ENCODE peak calls at places on chromosomes 3 and 15, in ten cellular contexts. One of them, this sample, is unnamed.

GRCh38 chr15:62445244-62445643 is 280.2 kb upstream of the C2CD4B start:
- DNase-seq in GM23338: no peak
- DNase-seq in A549: no peak
- DNase-seq in epithelial cell of esophagus: peak
- DNase-seq in coronary artery: no peak
- DNase-seq in aorta: no peak
- DNase-seq in stomach: no peak
- DNase-seq in lower leg skin: no peak
- DNase-seq in HFF-Myc: no peak
- DNase-seq in neuronal stem cell: no peak
- DNase-seq in this sample: no peak

GRCh38 chr3:5317572-5317971 is 130.1 kb downstream of the EDEM1 start:
- DNase-seq in lower leg skin: no peak
- DNase-seq in stomach: no peak
- DNase-seq in coronary artery: no peak
- DNase-seq in neuronal stem cell: no peak
- DNase-seq in aorta: no peak
- DNase-seq in epithelial cell of esophagus: peak
- DNase-seq in GM23338: no peak
- DNase-seq in HFF-Myc: no peak
- DNase-seq in A549: no peak
- DNase-seq in this sample: no peak

GRCh38 chr3:124532071-124532470 is 198.2 kb upstream of the UMPS start:
- DNase-seq in lower leg skin: no peak
- DNase-seq in stomach: no peak
- DNase-seq in aorta: no peak
- DNase-seq in coronary artery: no peak
- DNase-seq in A549: no peak
- DNase-seq in neuronal stem cell: no peak
- DNase-seq in epithelial cell of esophagus: peak
- DNase-seq in GM23338: no peak
- DNase-seq in HFF-Myc: no peak
- DNase-seq in this sample: no peak

GRCh38 chr3:14227866-14228265 is 49.2 kb downstream of the LSM3 start:
- DNase-seq in stomach: no peak
- DNase-seq in A549: no peak
- DNase-seq in neuronal stem cell: no peak
- DNase-seq in HFF-Myc: no peak
- DNase-seq in GM23338: no peak
- DNase-seq in lower leg skin: no peak
- DNase-seq in coronary artery: no peak
- DNase-seq in epithelial cell of esophagus: peak
- DNase-seq in aorta: no peak
- DNase-seq in this sample: no peak

GRCh38 chr15:39639037-39639436 is 58.2 kb downstream of the THBS1 start:
- DNase-seq in coronary artery: no peak
- DNase-seq in GM23338: no peak
- DNase-seq in neuronal stem cell: no peak
- DNase-seq in epithelial cell of esophagus: no peak
- DNase-seq in lower leg skin: no peak
- DNase-seq in aorta: no peak
- DNase-seq in A549: no peak
- DNase-seq in stomach: no peak
- DNase-seq in HFF-Myc: no peak
- DNase-seq in this sample: no peak

GRCh38 chr15:59176653-59177444 is 29.8 kb upstream of the LDHAL6B start:
- DNase-seq in stomach: no peak
- DNase-seq in A549: no peak
- DNase-seq in neuronal stem cell: no peak
- DNase-seq in HFF-Myc: no peak
- DNase-seq in epithelial cell of esophagus: no peak
- DNase-seq in GM23338: no peak
- DNase-seq in coronary artery: no peak
- DNase-seq in aorta: no peak
- DNase-seq in lower leg skin: no peak
- DNase-seq in this sample: no peak

GRCh38 chr15:80090879-80091503 is 31.5 kb downstream of the ZFAND6 start:
- DNase-seq in HFF-Myc: no peak
- DNase-seq in GM23338: no peak
- DNase-seq in lower leg skin: no peak
- DNase-seq in coronary artery: no peak
- DNase-seq in A549: peak
- DNase-seq in aorta: no peak
- DNase-seq in stomach: no peak
- DNase-seq in neuronal stem cell: no peak
- DNase-seq in epithelial cell of esophagus: peak
- DNase-seq in this sample: no peak

GRCh38 chr15:63067976-63068743 is 25.6 kb downstream of the TPM1 start:
- DNase-seq in neuronal stem cell: no peak
- DNase-seq in HFF-Myc: no peak
- DNase-seq in aorta: no peak
- DNase-seq in stomach: no peak
- DNase-seq in coronary artery: no peak
- DNase-seq in GM23338: no peak
- DNase-seq in lower leg skin: no peak
- DNase-seq in A549: no peak
- DNase-seq in epithelial cell of esophagus: no peak
- DNase-seq in this sample: no peak

GRCh38 chr3:149080011-149080698 is 6.2 kb downstream of the HLTF start:
- DNase-seq in aorta: no peak
- DNase-seq in epithelial cell of esophagus: no peak
- DNase-seq in GM23338: no peak
- DNase-seq in HFF-Myc: no peak
- DNase-seq in stomach: no peak
- DNase-seq in A549: no peak
- DNase-seq in lower leg skin: no peak
- DNase-seq in neuronal stem cell: no peak
- DNase-seq in coronary artery: no peak
- DNase-seq in this sample: no peak

GRCh38 chr15:70512772-70513362 is 250.5 kb downstream of the UACA start:
- DNase-seq in lower leg skin: no peak
- DNase-seq in coronary artery: no peak
- DNase-seq in A549: peak
- DNase-seq in aorta: no peak
- DNase-seq in epithelial cell of esophagus: peak
- DNase-seq in stomach: peak
- DNase-seq in HFF-Myc: no peak
- DNase-seq in GM23338: peak
- DNase-seq in neuronal stem cell: no peak
- DNase-seq in this sample: no peak

GRCh38 chr3:10376353-10376752 is 55.4 kb upstream of the SEC13 start:
- DNase-seq in coronary artery: no peak
- DNase-seq in GM23338: peak
- DNase-seq in neuronal stem cell: no peak
- DNase-seq in epithelial cell of esophagus: no peak
- DNase-seq in A549: no peak
- DNase-seq in aorta: no peak
- DNase-seq in lower leg skin: no peak
- DNase-seq in stomach: no peak
- DNase-seq in HFF-Myc: no peak
- DNase-seq in this sample: no peak

GRCh38 chr15:39869251-39869650 is 50.8 kb downstream of the GPR176 start:
- DNase-seq in neuronal stem cell: no peak
- DNase-seq in HFF-Myc: no peak
- DNase-seq in stomach: no peak
- DNase-seq in coronary artery: no peak
- DNase-seq in GM23338: no peak
- DNase-seq in A549: no peak
- DNase-seq in aorta: no peak
- DNase-seq in epithelial cell of esophagus: no peak
- DNase-seq in lower leg skin: no peak
- DNase-seq in this sample: peak

GRCh38 chr3:138914870-138915502 is 32.0 kb downstream of the FOXL2 start:
- DNase-seq in HFF-Myc: no peak
- DNase-seq in neuronal stem cell: no peak
- DNase-seq in A549: peak
- DNase-seq in GM23338: peak
- DNase-seq in stomach: no peak
- DNase-seq in coronary artery: no peak
- DNase-seq in epithelial cell of esophagus: peak
- DNase-seq in aorta: no peak
- DNase-seq in lower leg skin: no peak
- DNase-seq in this sample: no peak

GRCh38 chr3:150372320-150373118 is 35.6 kb upstream of the TSC22D2 start:
- DNase-seq in stomach: no peak
- DNase-seq in coronary artery: no peak
- DNase-seq in neuronal stem cell: no peak
- DNase-seq in lower leg skin: no peak
- DNase-seq in GM23338: no peak
- DNase-seq in aorta: no peak
- DNase-seq in HFF-Myc: no peak
- DNase-seq in epithelial cell of esophagus: no peak
- DNase-seq in A549: peak
- DNase-seq in this sample: no peak

GRCh38 chr3:150370129-150370602 is 37.9 kb upstream of the TSC22D2 start:
- DNase-seq in epithelial cell of esophagus: peak
- DNase-seq in HFF-Myc: peak
- DNase-seq in GM23338: peak
- DNase-seq in neuronal stem cell: peak
- DNase-seq in lower leg skin: peak
- DNase-seq in coronary artery: peak
- DNase-seq in stomach: no peak
- DNase-seq in aorta: peak
- DNase-seq in A549: peak
- DNase-seq in this sample: peak

GRCh38 chr3:150371741-150372254 is 36.3 kb upstream of the TSC22D2 start:
- DNase-seq in coronary artery: no peak
- DNase-seq in GM23338: no peak
- DNase-seq in aorta: no peak
- DNase-seq in lower leg skin: peak
- DNase-seq in epithelial cell of esophagus: peak
- DNase-seq in HFF-Myc: peak
- DNase-seq in stomach: peak
- DNase-seq in neuronal stem cell: peak
- DNase-seq in A549: peak
- DNase-seq in this sample: peak

GRCh38 chr3:150373234-150373633 is 34.9 kb upstream of the TSC22D2 start:
- DNase-seq in aorta: no peak
- DNase-seq in neuronal stem cell: no peak
- DNase-seq in GM23338: no peak
- DNase-seq in HFF-Myc: no peak
- DNase-seq in epithelial cell of esophagus: no peak
- DNase-seq in stomach: no peak
- DNase-seq in A549: no peak
- DNase-seq in coronary artery: no peak
- DNase-seq in lower leg skin: no peak
- DNase-seq in this sample: no peak

DNA sequence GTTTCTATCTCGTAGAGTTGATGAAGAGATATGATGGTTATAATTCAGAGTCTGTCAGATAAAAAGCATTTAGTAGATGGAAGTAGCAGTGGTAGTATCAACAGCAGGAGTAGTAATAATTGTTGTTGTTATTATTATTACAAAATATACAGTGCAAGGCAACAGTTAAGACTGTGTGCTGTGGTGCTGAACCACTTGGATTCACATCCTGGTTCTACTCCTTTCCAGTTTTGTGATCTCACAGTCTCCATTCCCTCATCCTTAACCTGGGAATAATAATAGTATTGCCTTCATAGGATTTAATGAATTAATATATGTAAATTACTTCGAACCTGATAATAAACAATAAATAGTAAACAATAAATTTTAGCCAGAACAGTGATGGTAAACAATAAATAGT is 37.1 kb upstream of the TSC22D2 start:
- DNase-seq in A549: no peak
- DNase-seq in HFF-Myc: no peak
- DNase-seq in GM23338: no peak
- DNase-seq in aorta: no peak
- DNase-seq in lower leg skin: no peak
- DNase-seq in stomach: no peak
- DNase-seq in epithelial cell of esophagus: no peak
- DNase-seq in neuronal stem cell: no peak
- DNase-seq in coronary artery: no peak
- DNase-seq in this sample: no peak
- H3K4me3 ChIP-seq in A549: peak
- H3K4me3 ChIP-seq in HFF-Myc: peak
- H3K4me3 ChIP-seq in GM23338: no peak
- H3K4me3 ChIP-seq in aorta: no peak
- H3K4me3 ChIP-seq in lower leg skin: no peak
- H3K4me3 ChIP-seq in stomach: no peak
- H3K4me3 ChIP-seq in epithelial cell of esophagus: no peak
- H3K4me3 ChIP-seq in neuronal stem cell: no peak
- H3K4me3 ChIP-seq in coronary artery: peak
- H3K4me3 ChIP-seq in this sample: no peak

DNA sequence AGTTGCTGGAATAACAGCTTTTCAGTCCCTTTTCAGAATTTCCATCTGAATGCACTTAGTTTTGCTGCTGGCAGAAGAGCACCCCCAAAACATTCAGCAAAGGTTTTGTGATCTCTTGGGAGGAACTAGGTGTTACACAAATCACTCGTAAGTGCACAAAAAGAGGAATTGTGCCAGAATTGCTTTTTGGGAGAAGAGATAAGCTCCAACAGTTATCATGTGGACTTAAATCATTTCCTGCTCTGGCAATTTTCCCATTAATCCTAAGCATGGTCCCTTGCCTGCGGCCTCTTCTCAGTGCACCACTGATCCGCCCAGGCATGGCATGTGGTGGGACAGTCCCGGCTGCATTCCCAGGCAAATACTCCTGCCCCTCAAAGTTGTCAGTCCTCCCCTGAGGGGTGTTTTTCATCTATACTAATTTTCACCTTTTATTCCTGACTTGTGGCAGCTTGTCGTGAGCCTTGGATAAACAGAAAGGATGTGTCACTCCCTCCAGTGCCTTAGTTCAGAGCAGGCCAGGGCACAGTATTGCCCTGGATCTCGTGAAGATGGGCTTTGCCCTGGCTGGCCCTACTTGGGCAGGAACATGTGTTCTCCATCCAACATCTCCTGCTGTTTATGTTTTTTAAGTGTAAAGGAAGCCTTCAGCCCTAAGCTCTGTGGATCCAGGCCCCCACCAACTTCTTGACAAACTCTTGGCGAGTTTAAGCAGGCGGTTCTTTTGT is 44.6 kb upstream of the VILL start:
- DNase-seq in GM23338: no peak
- DNase-seq in coronary artery: no peak
- DNase-seq in stomach: no peak
- DNase-seq in A549: peak
- DNase-seq in lower leg skin: peak
- DNase-seq in aorta: no peak
- DNase-seq in neuronal stem cell: no peak
- DNase-seq in epithelial cell of esophagus: peak
- DNase-seq in HFF-Myc: peak
- DNase-seq in this sample: peak
- H3K4me3 ChIP-seq in GM23338: no peak
- H3K4me3 ChIP-seq in coronary artery: peak
- H3K4me3 ChIP-seq in stomach: no peak
- H3K4me3 ChIP-seq in A549: no peak
- H3K4me3 ChIP-seq in lower leg skin: no peak
- H3K4me3 ChIP-seq in aorta: no peak
- H3K4me3 ChIP-seq in neuronal stem cell: no peak
- H3K4me3 ChIP-seq in epithelial cell of esophagus: no peak
- H3K4me3 ChIP-seq in HFF-Myc: no peak
- H3K4me3 ChIP-seq in this sample: no peak

GRCh38 chr3:69541059-69541471 is 155.2 kb upstream of the FRMD4B start:
- DNase-seq in lower leg skin: peak
- DNase-seq in neuronal stem cell: peak
- DNase-seq in epithelial cell of esophagus: peak
- DNase-seq in coronary artery: no peak
- DNase-seq in A549: no peak
- DNase-seq in GM23338: peak
- DNase-seq in stomach: no peak
- DNase-seq in aorta: no peak
- DNase-seq in HFF-Myc: no peak
- DNase-seq in this sample: peak
- H3K4me3 ChIP-seq in lower leg skin: no peak
- H3K4me3 ChIP-seq in neuronal stem cell: no peak
- H3K4me3 ChIP-seq in epithelial cell of esophagus: peak
- H3K4me3 ChIP-seq in coronary artery: peak
- H3K4me3 ChIP-seq in A549: no peak
- H3K4me3 ChIP-seq in GM23338: peak
- H3K4me3 ChIP-seq in stomach: peak
- H3K4me3 ChIP-seq in aorta: no peak
- H3K4me3 ChIP-seq in HFF-Myc: no peak
- H3K4me3 ChIP-seq in this sample: peak

GRCh38 chr3:48739955-48740823 is 23.2 kb upstream of the IP6K2 start:
- DNase-seq in neuronal stem cell: peak
- DNase-seq in epithelial cell of esophagus: peak
- DNase-seq in stomach: peak
- DNase-seq in GM23338: peak
- DNase-seq in aorta: peak
- DNase-seq in HFF-Myc: peak
- DNase-seq in A549: peak
- DNase-seq in lower leg skin: peak
- DNase-seq in coronary artery: peak
- DNase-seq in this sample: peak
- H3K4me3 ChIP-seq in neuronal stem cell: no peak
- H3K4me3 ChIP-seq in epithelial cell of esophagus: no peak
- H3K4me3 ChIP-seq in stomach: peak
- H3K4me3 ChIP-seq in GM23338: no peak
- H3K4me3 ChIP-seq in aorta: no peak
- H3K4me3 ChIP-seq in HFF-Myc: no peak
- H3K4me3 ChIP-seq in A549: no peak
- H3K4me3 ChIP-seq in lower leg skin: no peak
- H3K4me3 ChIP-seq in coronary artery: peak
- H3K4me3 ChIP-seq in this sample: no peak

This sample was measured in thyroid gland.